ENCODE peak calls at places on chromosome 5, in five cellular contexts. One of them, this sample, is unnamed.

GRCh38 chr5:119063579-119064379 is 7.1 kb upstream of the DMXL1 start:
- DNase-seq in A549: no peak
- DNase-seq in HepG2: peak; percentile 63
- DNase-seq in H1: no peak
- DNase-seq in K562: no peak
- DNase-seq in this sample: no peak

GRCh38 chr5:79886940-79887339 is 104.1 kb downstream of the MTX3 start:
- DNase-seq in A549: no peak
- DNase-seq in HepG2: no peak
- DNase-seq in H1: no peak
- DNase-seq in K562: no peak
- DNase-seq in this sample: no peak

GRCh38 chr5:123089572-123089970 is 530 bp downstream of the PRDM6 start:
- DNase-seq in A549: no peak
- DNase-seq in HepG2: peak; percentile 12
- DNase-seq in H1: no peak
- DNase-seq in K562: no peak
- DNase-seq in this sample: peak; percentile 16

GRCh38 chr5:72815580-72816296 is 723 bp upstream of the TNPO1 start:
- DNase-seq in A549: peak; percentile 30
- DNase-seq in HepG2: no peak
- DNase-seq in H1: no peak
- DNase-seq in K562: no peak
- DNase-seq in this sample: no peak

GRCh38 chr5:37615184-37615583 is 224.7 kb downstream of the GDNF start:
- DNase-seq in A549: no peak
- DNase-seq in HepG2: no peak
- DNase-seq in H1: no peak
- DNase-seq in K562: no peak
- DNase-seq in this sample: peak; percentile 48

GRCh38 chr5:153147891-153148623 is 342.4 kb upstream of the GRIA1 start:
- DNase-seq in A549: no peak
- DNase-seq in HepG2: peak; percentile 11
- DNase-seq in H1: no peak
- DNase-seq in K562: no peak
- DNase-seq in this sample: no peak

GRCh38 chr5:108654042-108654441 is 93.7 kb upstream of the FER start:
- DNase-seq in A549: no peak
- DNase-seq in HepG2: no peak
- DNase-seq in H1: no peak
- DNase-seq in K562: no peak
- DNase-seq in this sample: peak; percentile 58

GRCh38 chr5:139600336-139600949 is 39.3 kb downstream of the UBE2D2 start:
- DNase-seq in A549: peak; percentile 39
- DNase-seq in HepG2: no peak
- DNase-seq in H1: no peak
- DNase-seq in K562: no peak
- DNase-seq in this sample: no peak

GRCh38 chr5:1865948-1866347 is 16.8 kb downstream of the IRX4 start:
- DNase-seq in A549: no peak
- DNase-seq in HepG2: no peak
- DNase-seq in H1: no peak
- DNase-seq in K562: no peak
- DNase-seq in this sample: no peak

DNA sequence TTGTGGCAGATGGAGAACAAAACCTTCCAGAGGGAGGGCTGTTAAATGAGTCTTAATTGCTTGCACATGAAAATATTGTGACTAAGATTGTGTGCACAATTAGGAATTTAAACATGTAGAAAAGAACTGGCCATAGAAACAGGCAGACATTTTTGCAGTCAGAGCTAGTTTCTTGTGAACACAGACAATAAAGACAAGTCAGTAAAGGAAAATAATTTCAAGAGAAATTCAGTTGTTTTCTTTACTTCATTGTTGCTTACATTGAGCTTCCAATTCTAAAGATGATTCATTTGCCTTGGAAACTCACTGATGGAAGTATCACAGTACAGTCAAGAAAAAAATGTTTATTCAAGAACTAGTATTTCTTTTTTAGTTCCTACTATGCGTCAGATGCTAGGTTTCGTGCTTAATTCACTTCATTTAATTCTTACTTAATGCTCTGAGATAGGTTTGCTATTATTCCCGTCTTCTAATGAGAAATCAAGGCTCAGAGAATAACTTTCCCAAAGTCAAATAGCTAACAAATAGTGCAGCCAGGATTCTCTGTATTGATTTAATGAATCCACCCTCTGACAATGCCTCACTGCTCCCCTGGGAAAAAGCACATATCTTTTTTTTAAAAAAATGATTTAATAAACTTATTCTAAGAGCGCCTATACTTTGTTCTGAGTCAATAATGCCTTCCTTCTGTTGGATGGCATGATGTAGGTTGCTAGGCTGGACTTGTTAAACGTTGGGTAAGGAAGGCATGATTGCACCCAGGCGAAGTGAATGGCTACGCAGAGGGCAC is 581.4 kb downstream of the RAB3C start:
- DNase-seq in A549: no peak
- DNase-seq in HepG2: no peak
- DNase-seq in H1: no peak
- DNase-seq in K562: no peak
- DNase-seq in this sample: peak; percentile 9
- TF ChIP-seq JUN in A549: no peak
- TF ChIP-seq JUN in HepG2: no peak
- TF ChIP-seq JUN in H1: no peak
- TF ChIP-seq JUN in K562: no peak
- TF ChIP-seq JUN in this sample: no peak

DNA sequence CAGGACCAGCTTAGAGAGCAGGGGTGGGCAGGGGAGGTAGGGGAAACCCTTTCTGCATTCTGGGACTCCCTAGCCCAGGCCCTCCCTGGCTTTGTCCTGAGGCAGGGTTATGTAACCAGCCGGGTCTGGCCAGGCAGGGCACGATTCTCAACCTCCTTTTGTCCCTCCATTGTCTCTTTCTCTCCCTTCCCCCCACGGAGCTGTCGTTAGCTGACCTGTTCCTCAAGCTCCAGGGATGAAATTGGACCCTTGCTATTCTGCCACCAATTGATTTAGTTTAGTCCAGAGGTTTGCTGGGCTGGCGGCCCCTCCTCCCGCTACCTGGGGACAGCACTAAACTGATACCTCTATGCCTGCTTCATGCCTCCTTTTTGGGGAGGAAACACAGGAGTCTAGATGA is 9.4 kb upstream of the NDST1 start:
- DNase-seq in A549: no peak
- DNase-seq in HepG2: no peak
- DNase-seq in H1: peak; percentile 47
- DNase-seq in K562: no peak
- DNase-seq in this sample: no peak
- H3K4me3 ChIP-seq in A549: peak overlapping the region; percentile 29
- H3K4me3 ChIP-seq in HepG2: no peak overlapping the region
- H3K4me3 ChIP-seq in H1: no peak overlapping the region
- H3K4me3 ChIP-seq in K562: no peak overlapping the region
- H3K4me3 ChIP-seq in this sample: no peak overlapping the region

GRCh38 chr5:169085656-169086055 is 215.3 kb downstream of the SLIT3 start:
- DNase-seq in A549: no peak
- DNase-seq in HepG2: no peak
- DNase-seq in H1: no peak
- DNase-seq in K562: no peak
- DNase-seq in this sample: no peak

GRCh38 chr5:169091396-169091980 is 209.5 kb downstream of the SLIT3 start:
- DNase-seq in A549: no peak
- DNase-seq in HepG2: no peak
- DNase-seq in H1: no peak
- DNase-seq in K562: no peak
- DNase-seq in this sample: no peak

GRCh38 chr5:169088032-169088726 is 212.8 kb downstream of the SLIT3 start:
- DNase-seq in A549: no peak
- DNase-seq in HepG2: no peak
- DNase-seq in H1: no peak
- DNase-seq in K562: no peak
- DNase-seq in this sample: no peak

GRCh38 chr5:169084775-169085566 is 216.0 kb downstream of the SLIT3 start:
- DNase-seq in A549: no peak
- DNase-seq in HepG2: no peak
- DNase-seq in H1: no peak
- DNase-seq in K562: no peak
- DNase-seq in this sample: no peak

GRCh38 chr5:169089343-169089742 is 211.6 kb downstream of the SLIT3 start:
- DNase-seq in A549: no peak
- DNase-seq in HepG2: no peak
- DNase-seq in H1: no peak
- DNase-seq in K562: no peak
- DNase-seq in this sample: no peak
- TF ChIP-seq CTCF in A549: no peak
- TF ChIP-seq CTCF in HepG2: no peak
- TF ChIP-seq CTCF in H1: peak; percentile 50
- TF ChIP-seq CTCF in K562: no peak
- TF ChIP-seq CTCF in this sample: no peak

GRCh38 chr5:76724871-76725270 is 8.9 kb downstream of the F2R start:
- DNase-seq in A549: peak; percentile 35
- DNase-seq in HepG2: peak; percentile 46
- DNase-seq in H1: no peak
- DNase-seq in K562: no peak
- DNase-seq in this sample: no peak
- TF ChIP-seq JUN in A549: no peak
- TF ChIP-seq JUN in HepG2: no peak
- TF ChIP-seq JUN in H1: no peak
- TF ChIP-seq JUN in K562: no peak
- TF ChIP-seq JUN in this sample: no peak

DNA sequence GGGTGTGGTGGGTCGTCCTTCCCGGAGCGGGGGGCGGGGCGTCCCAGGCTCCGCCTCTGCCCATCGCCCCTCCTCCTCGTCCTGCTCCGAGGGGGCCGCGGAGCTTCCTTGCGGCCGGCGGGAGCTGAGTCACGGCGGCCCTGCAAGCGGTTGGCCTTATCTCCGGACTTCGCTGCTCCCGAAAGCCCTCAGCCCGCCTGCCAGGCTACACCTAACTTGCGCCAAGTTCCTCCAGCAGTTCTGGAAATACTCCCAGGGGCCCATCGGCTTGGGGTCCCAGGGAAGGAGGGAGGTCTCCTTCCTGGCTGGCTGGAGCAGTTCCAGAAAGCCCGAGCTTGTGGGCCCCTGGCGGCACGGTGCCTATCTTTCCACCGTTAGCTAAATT is 54.2 kb upstream of the CDKN2AIPNL start:
- DNase-seq in A549: peak; percentile 89
- DNase-seq in HepG2: peak; percentile 73
- DNase-seq in H1: peak; percentile 47
- DNase-seq in K562: peak; percentile 95
- DNase-seq in this sample: peak; percentile 94
- H3K4me3 ChIP-seq in A549: peak overlapping the region; percentile 72
- H3K4me3 ChIP-seq in HepG2: peak overlapping the region; percentile 82
- H3K4me3 ChIP-seq in H1: peak overlapping the region; percentile 62
- H3K4me3 ChIP-seq in K562: peak overlapping the region; percentile 46
- H3K4me3 ChIP-seq in this sample: no peak overlapping the region

GRCh38 chr5:61919920-61920319 is 386.1 kb upstream of the KIF2A start:
- DNase-seq in A549: no peak
- DNase-seq in HepG2: peak; percentile 56
- DNase-seq in H1: no peak
- DNase-seq in K562: no peak
- DNase-seq in this sample: no peak

GRCh38 chr5:61918606-61919005 is 387.4 kb upstream of the KIF2A start:
- DNase-seq in A549: no peak
- DNase-seq in HepG2: no peak
- DNase-seq in H1: no peak
- DNase-seq in K562: no peak
- DNase-seq in this sample: no peak

GRCh38 chr5:61916621-61917620 is 389.1 kb upstream of the KIF2A start:
- DNase-seq in A549: no peak
- DNase-seq in HepG2: no peak
- DNase-seq in H1: no peak
- DNase-seq in K562: no peak
- DNase-seq in this sample: no peak

GRCh38 chr5:61912559-61912958 is 393.4 kb upstream of the KIF2A start:
- DNase-seq in A549: no peak
- DNase-seq in HepG2: no peak
- DNase-seq in H1: no peak
- DNase-seq in K562: no peak
- DNase-seq in this sample: no peak

GRCh38 chr5:61915646-61916045 is 390.4 kb upstream of the KIF2A start:
- DNase-seq in A549: no peak
- DNase-seq in HepG2: no peak
- DNase-seq in H1: no peak
- DNase-seq in K562: no peak
- DNase-seq in this sample: no peak
- TF ChIP-seq CTCF in A549: no peak
- TF ChIP-seq CTCF in HepG2: no peak
- TF ChIP-seq CTCF in H1: peak; percentile 63
- TF ChIP-seq CTCF in K562: no peak
- TF ChIP-seq CTCF in this sample: no peak